ENCODE peak calls at places on chromosomes 5 and 9, in four cellular contexts. H is A549, Q is HepG2, O is GM12878. I is an unnamed sample.

GRCh38 chr5:169567079-169567478 is 16.5 kb upstream of the SPDL1 start:
- DNase-seq in H (no peak), Q (no peak), O (no peak), I (no peak)

GRCh38 chr5:129367883-129368282 is 92.2 kb upstream of the ADAMTS19 start:
- DNase-seq in H (no peak), Q (no peak), O (no peak), I (no peak)

GRCh38 chr9:109319072-109319630 is 1.7 kb downstream of the EPB41L4B start:
- DNase-seq in H (no peak), Q (no peak), O (no peak), I (no peak)

GRCh38 chr9:114968710-114969109 is 38.3 kb upstream of the TNFSF8 start:
- DNase-seq in H (no peak), Q (no peak), O (no peak), I (no peak)

GRCh38 chr5:119328753-119329602 is 26.8 kb upstream of the TNFAIP8 start:
- DNase-seq in H (no peak), Q (no peak), O (no peak), I (peak)

GRCh38 chr5:116779846-116780245 is 205.2 kb upstream of the SEMA6A start:
- DNase-seq in H (no peak), Q (no peak), O (no peak), I (no peak)

GRCh38 chr9:128713411-128713780 is 10.5 kb downstream of the ZDHHC12 start:
- DNase-seq in H (no peak), Q (no peak), O (no peak), I (no peak)

GRCh38 chr5:178143901-178144300 is 9.8 kb downstream of the NHP2 start:
- DNase-seq in H (no peak), Q (no peak), O (no peak), I (no peak)

GRCh38 chr9:92293075-92293354 is 482 bp downstream of the IARS1 start:
- DNase-seq in H (no peak), Q (no peak), O (no peak), I (no peak)

GRCh38 chr5:35246411-35246810 is 16.1 kb upstream of the PRLR start:
- DNase-seq in H (no peak), Q (peak), O (no peak), I (no peak)

GRCh38 chr9:38619556-38620447 is 594 bp downstream of the ANKRD18A start:
- DNase-seq in H (peak), Q (peak), O (no peak), I (no peak)

GRCh38 chr9:115590016-115590415 is 472.1 kb upstream of the TNC start:
- DNase-seq in H (peak), Q (no peak), O (no peak), I (no peak)

GRCh38 chr9:115207003-115207837 is 89.3 kb upstream of the TNC start:
- DNase-seq in H (no peak), Q (no peak), O (peak), I (no peak)

GRCh38 chr5:109739741-109740140 is 50.0 kb downstream of the MAN2A1 start:
- DNase-seq in H (no peak), Q (no peak), O (no peak), I (no peak)

GRCh38 chr5:173047838-173048105 is 8.4 kb upstream of the CREBRF start:
- DNase-seq in H (no peak), Q (no peak), O (no peak), I (no peak)

GRCh38 chr9:23851024-23851629 is 25.1 kb upstream of the ELAVL2 start:
- DNase-seq in H (peak), Q (no peak), O (no peak), I (no peak)

GRCh38 chr9:124743686-124744348 is 27.3 kb downstream of the NR6A1 start:
- DNase-seq in H (no peak), Q (no peak), O (no peak), I (no peak)

GRCh38 chr5:151093476-151093889 is 12.6 kb upstream of the TNIP1 start:
- DNase-seq in H (peak), Q (no peak), O (no peak), I (no peak)

GRCh38 chr9:104872959-104873850 is 54.8 kb downstream of the ABCA1 start:
- DNase-seq in H (peak), Q (peak), O (no peak), I (no peak)

DNA sequence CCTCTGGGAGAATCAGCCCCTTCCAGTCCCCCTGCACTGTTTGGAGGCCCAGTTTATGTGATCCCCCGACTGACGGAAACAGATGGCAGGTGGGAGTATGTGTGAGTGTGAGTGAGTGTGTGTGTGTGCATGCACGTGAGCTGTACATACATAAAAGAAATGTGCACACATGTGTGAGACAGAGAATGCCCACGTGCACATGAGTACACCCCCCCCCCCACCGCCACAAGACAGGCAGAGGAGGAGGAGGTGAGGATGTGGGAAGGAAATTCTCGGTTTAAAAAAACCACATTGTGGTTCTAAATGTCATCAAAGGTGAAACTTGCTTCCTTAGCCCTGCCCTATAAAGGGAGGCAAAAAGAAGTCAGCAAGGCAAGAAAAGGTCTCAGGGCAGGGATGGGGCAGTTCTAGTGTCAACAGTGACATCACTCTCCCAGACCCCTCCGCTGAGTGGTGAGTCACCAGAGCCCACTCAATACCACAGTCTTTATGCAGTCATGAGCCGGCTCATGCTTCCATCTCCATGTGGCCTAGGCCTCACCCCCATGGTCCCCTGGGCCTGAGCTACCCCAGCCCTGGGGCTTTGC is 79.2 kb upstream of the HSPA9 start:
- DNase-seq in H (no peak), Q (no peak), O (peak), I (no peak)
- TF ChIP-seq RAD21 in H (no peak), Q (no peak), O (no peak), I (no peak)

DNA sequence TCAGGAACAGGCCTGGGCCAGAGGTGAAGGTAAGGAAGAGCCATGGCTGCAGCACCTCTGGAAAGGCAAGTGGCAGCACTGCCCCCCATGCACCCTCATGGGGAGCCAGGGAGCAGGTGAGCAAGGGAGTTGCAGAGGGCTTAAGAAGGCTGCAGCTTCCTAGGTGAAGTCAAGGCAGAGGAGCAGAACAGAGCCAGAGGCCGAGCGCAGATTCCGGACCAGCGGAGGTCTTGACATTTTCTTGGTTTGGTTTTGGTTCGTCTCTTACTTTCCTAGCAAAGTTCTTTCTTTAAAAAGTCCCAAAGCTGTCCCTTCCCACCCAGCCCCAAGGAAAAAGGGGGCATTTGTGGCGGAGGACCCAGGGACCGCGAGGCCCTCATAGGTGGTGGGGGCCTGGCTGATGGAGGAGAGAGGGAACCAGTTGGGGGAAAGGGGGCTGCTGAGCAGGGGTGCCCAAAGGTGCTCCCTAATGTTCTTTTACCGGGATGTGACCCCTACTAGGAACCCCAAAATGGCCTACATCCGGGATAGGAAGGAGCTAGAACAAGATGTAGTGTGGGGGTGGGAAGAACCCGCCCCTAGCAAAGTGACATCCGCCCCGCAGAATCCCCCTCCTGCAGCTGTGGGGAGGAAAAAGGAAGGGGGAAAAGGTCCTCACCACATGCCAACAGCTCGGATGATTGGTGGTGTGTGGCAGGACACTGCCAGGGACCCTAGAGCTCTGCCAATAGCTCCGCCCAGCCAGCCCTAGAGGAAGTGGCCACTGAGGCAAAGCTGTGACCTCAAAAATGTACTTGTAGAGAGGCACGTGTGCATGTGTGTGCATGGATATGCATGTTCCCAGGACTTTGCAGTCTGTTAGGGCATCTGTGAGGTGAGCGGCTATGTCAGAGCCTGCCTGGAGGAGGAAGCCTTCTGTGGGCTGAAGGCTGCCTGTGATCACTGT is 914 bp upstream of the CD72 start:
- DNase-seq in H (no peak), Q (no peak), O (peak), I (no peak)
- TF ChIP-seq ESRRA in H (no peak), Q (no peak), O (no peak), I (no peak)

DNA sequence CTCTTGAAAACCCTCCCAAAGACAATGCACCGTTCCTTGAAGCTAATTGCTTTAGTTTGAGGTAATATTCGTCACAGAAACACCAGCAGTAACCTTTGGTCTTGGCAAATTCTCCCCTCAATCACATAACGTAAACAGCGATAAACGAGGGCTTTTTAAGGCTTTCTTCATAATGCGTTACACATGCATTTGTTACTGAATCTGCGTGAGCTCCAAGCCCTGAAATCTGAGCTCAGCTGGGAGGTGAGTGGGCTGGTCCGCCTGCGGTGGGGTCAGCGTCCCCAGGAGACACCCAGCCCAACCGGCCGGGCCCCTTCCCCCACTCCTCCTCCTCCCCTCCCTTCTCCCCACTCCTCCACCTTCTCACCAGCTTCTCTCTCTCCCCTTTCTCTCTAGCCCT is 91.1 kb downstream of the BARX1 start:
- DNase-seq in H (no peak), Q (no peak), O (no peak), I (no peak)
- TF ChIP-seq RAD21 in H (no peak), Q (no peak), O (no peak), I (no peak)

GRCh38 chr5:131163315-131164119 is 1.5 kb downstream of the HINT1 start:
- DNase-seq in H (peak), Q (peak), O (no peak), I (no peak)
- TF ChIP-seq ESRRA in H (no peak), Q (no peak), O (no peak), I (no peak)

GRCh38 chr5:98775246-98775961 is 1.9 kb downstream of the RGMB start:
- DNase-seq in H (no peak), Q (no peak), O (no peak), I (no peak)

GRCh38 chr5:98777295-98777694 is 3.8 kb downstream of the RGMB start:
- DNase-seq in H (no peak), Q (no peak), O (no peak), I (no peak)

GRCh38 chr5:98773464-98774191 is at the start of gene RGMB:
- DNase-seq in H (peak), Q (peak), O (peak), I (no peak)

GRCh38 chr5:98774192-98775046 is 956 bp downstream of the RGMB start:
- DNase-seq in H (peak), Q (peak), O (no peak), I (no peak)

DNA sequence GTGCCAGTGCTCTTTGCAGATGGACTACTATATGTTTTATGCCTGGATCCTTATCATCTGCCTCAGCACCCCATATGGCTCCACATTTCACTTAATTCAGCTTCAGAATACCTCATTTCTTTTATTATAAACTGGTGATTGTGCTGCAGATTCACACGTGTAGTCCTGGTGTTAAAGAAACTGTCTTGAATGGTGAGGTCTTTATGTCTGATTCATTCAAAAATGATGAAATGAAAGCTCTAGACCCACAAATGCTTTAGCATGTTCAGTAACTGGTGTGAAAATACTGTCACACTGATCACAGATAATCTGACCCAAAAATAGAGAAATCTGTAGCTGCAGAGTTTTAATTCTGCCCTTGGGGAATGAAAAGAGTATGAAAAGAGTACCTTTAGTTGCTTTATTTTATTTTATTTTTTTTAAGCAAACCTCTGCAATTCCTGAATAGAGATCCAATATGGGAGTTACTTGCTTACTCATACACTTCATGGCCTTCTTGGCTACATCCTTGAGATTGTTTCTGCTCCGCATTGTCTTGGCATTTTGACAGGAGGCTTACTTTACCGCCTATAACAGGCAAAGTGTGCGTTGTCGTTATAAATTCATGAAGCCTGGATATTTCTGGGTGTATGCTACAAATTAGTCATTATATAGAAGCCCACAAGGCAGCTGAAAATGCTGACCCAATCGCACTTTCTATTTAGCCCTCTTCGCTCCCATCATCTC is 2.7 kb downstream of the RGMB start:
- DNase-seq in H (no peak), Q (no peak), O (no peak), I (no peak)
- TF ChIP-seq RAD21 in H (no peak), Q (no peak), O (no peak), I (no peak)

GRCh38 chr9:137166242-137167112 is 3.4 kb downstream of the LRRC26 start:
- DNase-seq in H (no peak), Q (no peak), O (no peak), I (no peak)
- TF ChIP-seq ESRRA in H (no peak), Q (no peak), O (no peak), I (no peak)

DNA sequence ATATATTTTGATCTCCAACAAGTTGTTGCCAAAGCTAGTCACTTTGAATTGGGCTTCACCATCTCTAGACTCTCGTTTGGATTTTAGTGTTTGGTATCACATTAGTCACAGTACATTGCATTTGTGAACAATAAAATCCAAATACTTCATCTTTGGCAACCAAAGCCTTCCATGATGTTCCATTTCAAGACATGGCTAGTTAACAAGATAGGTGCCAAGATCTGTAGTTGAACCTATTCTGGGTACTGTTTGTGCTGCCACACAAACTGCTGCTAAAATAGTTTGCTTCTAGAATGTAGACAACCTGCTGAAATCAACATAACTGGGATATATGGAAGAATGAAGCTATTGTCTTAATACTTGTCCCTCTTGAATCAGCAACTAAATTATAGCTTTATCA is 207.5 kb downstream of the LRRC70 start:
- DNase-seq in H (no peak), Q (no peak), O (no peak), I (no peak)
- TF ChIP-seq RAD21 in H (no peak), Q (no peak), O (no peak), I (no peak)

DNA sequence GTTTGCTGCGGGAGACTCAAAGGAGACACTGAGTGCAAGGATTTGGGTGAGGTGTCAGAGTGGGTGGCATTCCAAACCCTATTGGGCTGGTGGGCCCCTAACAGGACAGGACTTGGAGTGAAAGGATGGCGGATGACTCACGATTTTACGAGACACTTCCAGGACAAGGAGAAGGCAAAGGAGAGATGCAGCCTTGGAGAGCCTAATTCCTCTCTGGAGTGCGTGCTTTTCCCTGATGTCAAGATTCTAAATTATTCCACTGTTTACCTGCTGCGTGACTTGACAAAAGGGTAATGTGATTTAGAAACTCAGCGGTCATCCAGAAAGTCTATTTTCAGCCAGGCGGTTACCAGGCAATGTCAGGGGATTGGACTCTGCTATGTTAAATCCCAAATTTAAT is 41.6 kb upstream of the CD180 start:
- DNase-seq in H (no peak), Q (no peak), O (no peak), I (no peak)
- TF ChIP-seq ESRRA in H (no peak), Q (no peak), O (no peak), I (no peak)

GRCh38 chr5:1294839-1295649 is at the start of gene TERT:
- DNase-seq in H (peak), Q (no peak), O (no peak), I (peak)
- TF ChIP-seq RAD21 in H (no peak), Q (no peak), O (no peak), I (no peak)

DNA sequence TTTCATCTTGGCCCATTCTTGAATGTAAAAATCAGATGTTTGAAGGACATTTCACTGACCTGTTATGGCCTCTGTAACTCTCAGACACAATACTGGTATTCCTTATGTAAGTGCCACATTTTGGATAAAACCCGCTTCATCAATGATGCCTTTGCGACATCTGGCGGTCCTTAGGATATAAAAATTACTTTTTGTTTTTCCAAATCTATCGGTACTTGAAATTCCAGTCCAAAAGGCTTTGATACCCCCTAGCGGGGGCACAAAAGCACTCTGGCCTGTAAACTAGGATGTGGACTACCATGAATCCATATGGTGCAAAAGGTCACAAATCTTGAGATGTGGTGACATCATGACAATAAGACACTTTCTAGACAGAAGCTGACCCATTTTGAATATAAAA is 291.8 kb downstream of the KIAA0825 start:
- DNase-seq in H (no peak), Q (peak), O (no peak), I (peak)
- TF ChIP-seq ESRRA in H (no peak), Q (no peak), O (no peak), I (no peak)